ENCODE peak calls at places on chromosome 13, in four cellular contexts. One of them, this sample, is unnamed.
A peak's percentile ranks its signal among the peaks of the same experiment; 100 is the strongest.

GRCh38 chr13:59461411-59461810 is 702.3 kb downstream of the DIAPH3 start:
- DNase-seq in ELR: no peak
- DNase-seq in IMR-90: no peak
- DNase-seq in NCI-H510A: no peak
- DNase-seq in this sample: no peak

GRCh38 chr13:60838581-60838980 is 441.6 kb downstream of the TDRD3 start:
- DNase-seq in ELR: no peak
- DNase-seq in IMR-90: no peak
- DNase-seq in NCI-H510A: no peak
- DNase-seq in this sample: no peak

GRCh38 chr13:93248627-93249047 is 22.0 kb downstream of the GPC6 start:
- DNase-seq in ELR: peak; percentile 47
- DNase-seq in IMR-90: peak; percentile 35
- DNase-seq in NCI-H510A: peak; percentile 61
- DNase-seq in this sample: peak; percentile 62

GRCh38 chr13:31424130-31424729 is 224.5 kb downstream of the B3GLCT start:
- DNase-seq in ELR: peak; percentile 83
- DNase-seq in IMR-90: peak; percentile 73
- DNase-seq in NCI-H510A: peak; percentile 18
- DNase-seq in this sample: peak; percentile 82

GRCh38 chr13:94595006-94595942 is 678 bp downstream of the TGDS start:
- DNase-seq in ELR: peak; percentile 49
- DNase-seq in IMR-90: peak; percentile 30
- DNase-seq in NCI-H510A: no peak
- DNase-seq in this sample: peak; percentile 38

GRCh38 chr13:46575843-46576242 is 22.9 kb downstream of the LRCH1 start:
- DNase-seq in ELR: peak; percentile 84
- DNase-seq in IMR-90: peak; percentile 89
- DNase-seq in NCI-H510A: no peak
- DNase-seq in this sample: peak; percentile 95

GRCh38 chr13:98729526-98730057 is 22.9 kb downstream of the SLC15A1 start:
- DNase-seq in ELR: no peak
- DNase-seq in IMR-90: no peak
- DNase-seq in NCI-H510A: no peak
- DNase-seq in this sample: no peak

GRCh38 chr13:23600534-23600933 is 30.3 kb downstream of the TNFRSF19 start:
- DNase-seq in ELR: no peak
- DNase-seq in IMR-90: no peak
- DNase-seq in NCI-H510A: no peak
- DNase-seq in this sample: no peak

GRCh38 chr13:22047082-22047784 is 376.4 kb downstream of the FGF9 start:
- DNase-seq in ELR: no peak
- DNase-seq in IMR-90: peak; percentile 64
- DNase-seq in NCI-H510A: no peak
- DNase-seq in this sample: no peak

GRCh38 chr13:106690779-106691178 is 122.8 kb upstream of the ARGLU1 start:
- DNase-seq in ELR: no peak
- DNase-seq in IMR-90: no peak
- DNase-seq in NCI-H510A: no peak
- DNase-seq in this sample: no peak

GRCh38 chr13:88031980-88032562 is 360.9 kb downstream of the SLITRK5 start:
- DNase-seq in ELR: peak; percentile 82
- DNase-seq in IMR-90: peak; percentile 0
- DNase-seq in NCI-H510A: no peak
- DNase-seq in this sample: no peak

GRCh38 chr13:26558074-26558805 is 757 bp downstream of the WASF3 start:
- DNase-seq in ELR: peak; percentile 44
- DNase-seq in IMR-90: peak; percentile 13
- DNase-seq in NCI-H510A: no peak
- DNase-seq in this sample: peak; percentile 29

GRCh38 chr13:111636804-111637203 is 316.4 kb downstream of the TEX29 start:
- DNase-seq in ELR: no peak
- DNase-seq in IMR-90: no peak
- DNase-seq in NCI-H510A: no peak
- DNase-seq in this sample: no peak

GRCh38 chr13:45295536-45295935 is 45.4 kb downstream of the TPT1 start:
- DNase-seq in ELR: no peak
- DNase-seq in IMR-90: peak; percentile 24
- DNase-seq in NCI-H510A: no peak
- DNase-seq in this sample: no peak

GRCh38 chr13:89279374-89279773 is 1608.2 kb downstream of the SLITRK5 start:
- DNase-seq in ELR: peak; percentile 56
- DNase-seq in IMR-90: no peak
- DNase-seq in NCI-H510A: no peak
- DNase-seq in this sample: no peak

GRCh38 chr13:40732658-40733057 is 38.3 kb downstream of the MRPS31 start:
- DNase-seq in ELR: no peak
- DNase-seq in IMR-90: no peak
- DNase-seq in NCI-H510A: no peak
- DNase-seq in this sample: no peak

GRCh38 chr13:108944760-108945159 is 315.3 kb downstream of the MYO16 start:
- DNase-seq in ELR: peak; percentile 67
- DNase-seq in IMR-90: no peak
- DNase-seq in NCI-H510A: no peak
- DNase-seq in this sample: peak; percentile 48

GRCh38 chr13:66348745-66349720 is 881.1 kb downstream of the PCDH9 start:
- DNase-seq in ELR: no peak
- DNase-seq in IMR-90: no peak
- DNase-seq in NCI-H510A: no peak
- DNase-seq in this sample: no peak

GRCh38 chr13:27658569-27658968 is 36.9 kb downstream of the POLR1D start:
- DNase-seq in ELR: peak; percentile 49
- DNase-seq in IMR-90: peak; percentile 60
- DNase-seq in NCI-H510A: no peak
- DNase-seq in this sample: peak; percentile 54

GRCh38 chr13:113453962-113454361 is 674 bp upstream of the ADPRHL1 start:
- DNase-seq in ELR: no peak
- DNase-seq in IMR-90: no peak
- DNase-seq in NCI-H510A: no peak
- DNase-seq in this sample: peak; percentile 84

GRCh38 chr13:112145221-112146072 is 78.5 kb downstream of the SOX1 start:
- DNase-seq in ELR: no peak
- DNase-seq in IMR-90: no peak
- DNase-seq in NCI-H510A: no peak
- DNase-seq in this sample: no peak

This sample was measured in EH.